ENCODE peak calls at places on chromosome 15, in four cellular contexts. Q, K, U and P are unnamed samples.

GRCh38 chr15:90959894-90960293 is 5.2 kb downstream of the RCCD1 start:
- DNase-seq in Q (peak; percentile 18), K (no peak), U (no peak), P (no peak)

GRCh38 chr15:80856809-80857377 is 77.7 kb downstream of the CEMIP start:
- DNase-seq in Q (no peak), K (no peak), U (peak; percentile 97), P (peak; percentile 51)

GRCh38 chr15:65790692-65791334 is 1.3 kb downstream of the DENND4A start:
- DNase-seq in Q (peak; percentile 47), K (no peak), U (no peak), P (peak; percentile 54)

GRCh38 chr15:99305761-99306505 is 54.7 kb downstream of the LRRC28 start:
- DNase-seq in Q (peak; percentile 87), K (no peak), U (peak; percentile 82), P (peak; percentile 72)

GRCh38 chr15:89136084-89136806 is 48.0 kb downstream of the ABHD2 start:
- DNase-seq in Q (no peak), K (no peak), U (no peak), P (no peak)

GRCh38 chr15:55740981-55741591 is 1.9 kb downstream of the PRTG start:
- DNase-seq in Q (no peak), K (no peak), U (no peak), P (no peak)

GRCh38 chr15:81312790-81313543 is 11.0 kb downstream of the STARD5 start:
- DNase-seq in Q (peak; percentile 99), K (no peak), U (no peak), P (peak; percentile 81)

GRCh38 chr15:40295297-40295696 is 12.4 kb upstream of the ANKRD63 start:
- DNase-seq in Q (no peak), K (no peak), U (no peak), P (no peak)

GRCh38 chr15:75695206-75695605 is 17.4 kb downstream of the CSPG4 start:
- DNase-seq in Q (no peak), K (no peak), U (no peak), P (no peak)

GRCh38 chr15:33846862-33847261 is 121.4 kb upstream of the CHRM5 start:
- DNase-seq in Q (no peak), K (no peak), U (no peak), P (no peak)

GRCh38 chr15:100043732-100044131 is 298.0 kb downstream of the ADAMTS17 start:
- DNase-seq in Q (no peak), K (no peak), U (no peak), P (no peak)

GRCh38 chr15:48119277-48119676 is 1.5 kb upstream of the SLC24A5 start:
- DNase-seq in Q (no peak), K (no peak), U (no peak), P (no peak)

GRCh38 chr15:65532738-65533051 is 2.4 kb downstream of the HACD3 start:
- DNase-seq in Q (peak; percentile 88), K (peak; percentile 41), U (peak; percentile 79), P (peak; percentile 44)

GRCh38 chr15:78264304-78265136 is at the start of gene DNAJA4:
- DNase-seq in Q (no peak), K (no peak), U (no peak), P (no peak)

GRCh38 chr15:100048736-100049135 is 293.0 kb downstream of the ADAMTS17 start:
- DNase-seq in Q (no peak), K (no peak), U (no peak), P (no peak)

GRCh38 chr15:27889258-27889657 is 209.9 kb downstream of the OCA2 start:
- DNase-seq in Q (no peak), K (no peak), U (no peak), P (no peak)

GRCh38 chr15:89665449-89666146 is 10.3 kb upstream of the KIF7 start:
- DNase-seq in Q (peak; percentile 59), K (no peak), U (no peak), P (peak; percentile 71)

GRCh38 chr15:78387678-78388077 is 47.5 kb downstream of the CRABP1 start:
- DNase-seq in Q (no peak), K (no peak), U (no peak), P (no peak)

GRCh38 chr15:64247906-64248541 is 85.2 kb upstream of the PPIB start:
- DNase-seq in Q (peak; percentile 90), K (peak; percentile 78), U (peak; percentile 93), P (peak; percentile 90)

GRCh38 chr15:70382009-70382749 is 284.5 kb upstream of the TLE3 start:
- DNase-seq in Q (no peak), K (no peak), U (no peak), P (no peak)

GRCh38 chr15:31842532-31843195 is 187.7 kb upstream of the CHRNA7 start:
- DNase-seq in Q (no peak), K (no peak), U (no peak), P (no peak)

GRCh38 chr15:98565566-98565965 is 82.8 kb upstream of the IGF1R start:
- DNase-seq in Q (no peak), K (no peak), U (no peak), P (no peak)

GRCh38 chr15:45919806-45920205 is 285.0 kb downstream of the SQOR start:
- DNase-seq in Q (peak; percentile 8), K (no peak), U (peak; percentile 32), P (peak; percentile 72)

GRCh38 chr15:76012021-76012551 is at the start of gene NRG4:
- DNase-seq in Q (peak; percentile 6), K (peak; percentile 70), U (no peak), P (peak; percentile 71)

GRCh38 chr15:88419830-88420229 is 47.4 kb downstream of the MRPL46 start:
- DNase-seq in Q (peak; percentile 71), K (no peak), U (no peak), P (peak; percentile 57)

GRCh38 chr15:97525809-97526208 is 434.7 kb upstream of the ARRDC4 start:
- DNase-seq in Q (no peak), K (no peak), U (no peak), P (no peak)

GRCh38 chr15:51277085-51277484 is 61.3 kb downstream of the CYP19A1 start:
- DNase-seq in Q (no peak), K (no peak), U (no peak), P (no peak)

GRCh38 chr15:96243701-96244100 is 86.8 kb upstream of the NR2F2 start:
- DNase-seq in Q (peak; percentile 42), K (no peak), U (no peak), P (no peak)

GRCh38 chr15:48962662-48963523 is 826 bp downstream of the SHC4 start:
- DNase-seq in Q (peak; percentile 61), K (no peak), U (no peak), P (no peak)

GRCh38 chr15:57947282-57947681 is 118.2 kb downstream of the ALDH1A2 start:
- DNase-seq in Q (no peak), K (no peak), U (no peak), P (no peak)

GRCh38 chr15:57948554-57949289 is 116.8 kb downstream of the ALDH1A2 start:
- DNase-seq in Q (no peak), K (no peak), U (no peak), P (no peak)

GRCh38 chr15:57946491-57947048 is 118.9 kb downstream of the ALDH1A2 start:
- DNase-seq in Q (no peak), K (no peak), U (no peak), P (no peak)

GRCh38 chr15:57949374-57949938 is 116.1 kb downstream of the ALDH1A2 start:
- DNase-seq in Q (no peak), K (no peak), U (no peak), P (no peak)

DNA sequence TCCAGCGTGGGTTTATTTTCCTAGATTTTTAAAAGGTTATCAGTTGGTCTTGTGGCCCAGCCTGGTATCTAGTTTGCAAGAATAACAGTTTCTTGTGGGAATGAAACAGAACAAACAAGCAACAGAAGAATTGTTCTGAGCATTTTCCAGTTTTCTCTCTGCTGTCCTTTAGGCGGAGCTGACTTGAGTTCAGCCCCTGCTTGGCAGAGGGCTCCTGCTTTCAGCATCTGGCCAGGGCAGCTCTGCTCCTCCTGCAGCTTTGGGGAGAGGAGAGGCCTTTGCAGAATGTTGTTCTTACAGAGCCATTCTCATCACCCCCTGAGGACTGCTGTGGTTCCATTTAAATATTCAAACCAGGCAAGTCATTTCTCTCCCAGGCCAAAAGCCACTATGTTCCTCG is 117.7 kb downstream of the ALDH1A2 start:
- DNase-seq in Q (no peak), K (no peak), U (no peak), P (no peak)
- TF ChIP-seq MAZ in Q (no peak), K (no peak), U (no peak), P (no peak)

GRCh38 chr15:93467327-93467726 is 378.3 kb upstream of the RGMA start:
- DNase-seq in Q (no peak), K (no peak), U (no peak), P (no peak)
- TF ChIP-seq MAZ in Q (no peak), K (no peak), U (no peak), P (no peak)

GRCh38 chr15:62935300-62936081 is 107.1 kb upstream of the TPM1 start:
- DNase-seq in Q (no peak), K (no peak), U (peak; percentile 21), P (no peak)
- TF ChIP-seq MAZ in Q (no peak), K (no peak), U (no peak), P (no peak)

GRCh38 chr15:73685561-73685960 is 1.4 kb downstream of the CD276 start:
- DNase-seq in Q (peak; percentile 20), K (no peak), U (no peak), P (no peak)
- TF ChIP-seq MAZ in Q (no peak), K (no peak), U (no peak), P (no peak)

DNA sequence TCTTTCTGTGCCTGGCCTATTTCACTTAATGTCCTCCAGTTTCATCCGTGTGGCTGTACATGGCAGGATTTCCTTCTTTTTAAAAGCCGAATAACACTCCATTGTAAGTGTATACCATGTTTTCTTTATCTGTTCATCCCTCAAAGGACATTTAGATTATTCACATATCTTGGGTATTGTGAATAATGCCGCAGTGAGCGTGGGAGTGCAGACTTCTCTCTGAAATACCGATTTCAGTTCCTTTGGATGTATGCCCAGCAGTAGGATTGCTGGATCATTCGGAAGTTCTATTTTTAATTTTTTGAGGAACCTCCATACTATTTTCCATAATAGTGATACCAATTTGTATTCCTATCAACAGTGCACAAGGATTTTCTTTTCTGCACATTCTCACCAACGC is 136.1 kb downstream of the APBA2 start:
- DNase-seq in Q (peak; percentile 41), K (no peak), U (no peak), P (no peak)
- TF ChIP-seq MAZ in Q (no peak), K (no peak), U (no peak), P (no peak)

DNA sequence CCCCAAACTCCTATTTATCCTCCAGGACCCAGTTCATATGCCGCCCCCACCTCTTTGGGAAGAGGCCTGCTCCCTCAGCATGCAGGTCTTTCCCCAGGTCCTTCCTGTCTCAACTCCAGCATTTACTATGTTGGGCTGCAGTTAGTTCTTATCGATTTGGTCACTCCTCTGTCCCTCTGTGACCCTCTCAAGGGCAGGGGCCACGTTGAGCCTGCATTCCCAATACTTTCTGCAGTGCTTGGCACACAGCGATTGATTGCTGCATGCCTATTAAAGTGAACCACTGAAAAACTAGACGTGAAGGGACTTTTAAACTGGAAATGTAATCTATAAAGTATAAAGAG is 321.8 kb upstream of the ICE2 start:
- DNase-seq in Q (no peak), K (no peak), U (no peak), P (no peak)
- TF ChIP-seq MAZ in Q (no peak), K (no peak), U (no peak), P (no peak)

DNA sequence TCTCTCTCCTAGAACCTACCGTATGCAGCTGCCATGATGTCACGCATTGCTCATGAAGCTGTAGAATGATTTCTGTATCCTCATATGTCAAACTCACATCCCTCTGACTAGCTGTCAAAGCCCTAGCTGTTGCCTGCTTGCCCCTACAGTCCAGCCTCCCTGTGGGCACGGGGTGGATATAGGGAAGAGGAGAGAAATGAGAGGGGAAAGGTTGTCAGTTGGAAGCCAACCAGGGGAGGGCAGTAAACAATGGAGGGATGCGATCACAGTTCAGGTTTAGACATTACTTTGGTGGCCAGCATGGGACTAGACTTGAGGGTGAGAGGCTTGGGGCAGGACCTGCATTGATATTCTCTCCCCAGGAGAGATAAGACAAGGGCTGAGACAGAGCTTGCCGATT is 1.7 kb upstream of the HDGFL3 start:
- DNase-seq in Q (no peak), K (no peak), U (peak; percentile 2), P (no peak)
- TF ChIP-seq MAZ in Q (no peak), K (no peak), U (no peak), P (no peak)